ENCODE peak calls at places on chromosomes 5 and 9, in seven cellular contexts. One of them, this sample, is unnamed.

GRCh38 chr5:64688965-64689364 is 1.3 kb upstream of the SHISAL2B start:
- DNase-seq in activated T-helper 9 cell treated with anti-CD3 and anti-CD28 coated beads, Interleukin-2, amount 50 U/mL, for 16 hours: no peak
- DNase-seq in C1 segment of cervical spinal cord: no peak
- DNase-seq in myocyte: no peak
- DNase-seq in iPS DF 6.9: no peak
- DNase-seq in T-helper 22 cell: no peak
- DNase-seq in AG08396: no peak
- DNase-seq in this sample: no peak

GRCh38 chr5:122805481-122805880 is 30.6 kb downstream of the SNX2 start:
- DNase-seq in activated T-helper 9 cell treated with anti-CD3 and anti-CD28 coated beads, Interleukin-2, amount 50 U/mL, for 16 hours: no peak
- DNase-seq in C1 segment of cervical spinal cord: no peak
- DNase-seq in myocyte: no peak
- DNase-seq in iPS DF 6.9: no peak
- DNase-seq in T-helper 22 cell: no peak
- DNase-seq in AG08396: peak; percentile 7
- DNase-seq in this sample: no peak

GRCh38 chr9:127283917-127284316 is 19.3 kb downstream of the GARNL3 start:
- DNase-seq in activated T-helper 9 cell treated with anti-CD3 and anti-CD28 coated beads, Interleukin-2, amount 50 U/mL, for 16 hours: no peak
- DNase-seq in C1 segment of cervical spinal cord: no peak
- DNase-seq in myocyte: peak; percentile 55
- DNase-seq in iPS DF 6.9: no peak
- DNase-seq in T-helper 22 cell: no peak
- DNase-seq in AG08396: peak; percentile 29
- DNase-seq in this sample: no peak

GRCh38 chr5:69213513-69214215 is 21.0 kb upstream of the CDK7 start:
- DNase-seq in activated T-helper 9 cell treated with anti-CD3 and anti-CD28 coated beads, Interleukin-2, amount 50 U/mL, for 16 hours: no peak
- DNase-seq in C1 segment of cervical spinal cord: no peak
- DNase-seq in myocyte: peak; percentile 69
- DNase-seq in iPS DF 6.9: no peak
- DNase-seq in T-helper 22 cell: no peak
- DNase-seq in AG08396: peak; percentile 31
- DNase-seq in this sample: no peak

GRCh38 chr9:126618590-126619335 is 5.0 kb downstream of the LMX1B start:
- DNase-seq in activated T-helper 9 cell treated with anti-CD3 and anti-CD28 coated beads, Interleukin-2, amount 50 U/mL, for 16 hours: no peak
- DNase-seq in C1 segment of cervical spinal cord: no peak
- DNase-seq in myocyte: no peak
- DNase-seq in iPS DF 6.9: no peak
- DNase-seq in T-helper 22 cell: no peak
- DNase-seq in AG08396: no peak
- DNase-seq in this sample: no peak

GRCh38 chr5:98902733-98903132 is 26.1 kb downstream of the CHD1 start:
- DNase-seq in activated T-helper 9 cell treated with anti-CD3 and anti-CD28 coated beads, Interleukin-2, amount 50 U/mL, for 16 hours: no peak
- DNase-seq in C1 segment of cervical spinal cord: no peak
- DNase-seq in myocyte: peak; percentile 24
- DNase-seq in iPS DF 6.9: no peak
- DNase-seq in T-helper 22 cell: no peak
- DNase-seq in AG08396: peak; percentile 12
- DNase-seq in this sample: no peak

GRCh38 chr9:123607479-123607878 is 251.5 kb downstream of the CRB2 start:
- DNase-seq in activated T-helper 9 cell treated with anti-CD3 and anti-CD28 coated beads, Interleukin-2, amount 50 U/mL, for 16 hours: no peak
- DNase-seq in C1 segment of cervical spinal cord: no peak
- DNase-seq in myocyte: no peak
- DNase-seq in iPS DF 6.9: no peak
- DNase-seq in T-helper 22 cell: no peak
- DNase-seq in AG08396: no peak
- DNase-seq in this sample: no peak

GRCh38 chr5:58677650-58678049 is 94.8 kb downstream of the RAB3C start:
- DNase-seq in activated T-helper 9 cell treated with anti-CD3 and anti-CD28 coated beads, Interleukin-2, amount 50 U/mL, for 16 hours: no peak
- DNase-seq in C1 segment of cervical spinal cord: no peak
- DNase-seq in myocyte: no peak
- DNase-seq in iPS DF 6.9: no peak
- DNase-seq in T-helper 22 cell: no peak
- DNase-seq in AG08396: no peak
- DNase-seq in this sample: no peak

GRCh38 chr5:168128154-168128553 is 163.3 kb upstream of the WWC1 start:
- DNase-seq in activated T-helper 9 cell treated with anti-CD3 and anti-CD28 coated beads, Interleukin-2, amount 50 U/mL, for 16 hours: no peak
- DNase-seq in C1 segment of cervical spinal cord: no peak
- DNase-seq in myocyte: no peak
- DNase-seq in iPS DF 6.9: no peak
- DNase-seq in T-helper 22 cell: no peak
- DNase-seq in AG08396: no peak
- DNase-seq in this sample: no peak

GRCh38 chr5:34529581-34530331 is 126.4 kb upstream of the RAI14 start:
- DNase-seq in activated T-helper 9 cell treated with anti-CD3 and anti-CD28 coated beads, Interleukin-2, amount 50 U/mL, for 16 hours: no peak
- DNase-seq in C1 segment of cervical spinal cord: no peak
- DNase-seq in myocyte: no peak
- DNase-seq in iPS DF 6.9: no peak
- DNase-seq in T-helper 22 cell: no peak
- DNase-seq in AG08396: no peak
- DNase-seq in this sample: no peak

GRCh38 chr5:176748073-176748966 is 62.0 kb upstream of the UNC5A start:
- DNase-seq in activated T-helper 9 cell treated with anti-CD3 and anti-CD28 coated beads, Interleukin-2, amount 50 U/mL, for 16 hours: no peak
- DNase-seq in C1 segment of cervical spinal cord: no peak
- DNase-seq in myocyte: no peak
- DNase-seq in iPS DF 6.9: no peak
- DNase-seq in T-helper 22 cell: no peak
- DNase-seq in AG08396: no peak
- DNase-seq in this sample: no peak

GRCh38 chr9:115494958-115495690 is 377.2 kb upstream of the TNC start:
- DNase-seq in activated T-helper 9 cell treated with anti-CD3 and anti-CD28 coated beads, Interleukin-2, amount 50 U/mL, for 16 hours: no peak
- DNase-seq in C1 segment of cervical spinal cord: no peak
- DNase-seq in myocyte: no peak
- DNase-seq in iPS DF 6.9: no peak
- DNase-seq in T-helper 22 cell: no peak
- DNase-seq in AG08396: no peak
- DNase-seq in this sample: no peak

GRCh38 chr5:136208946-136209345 is 16.0 kb upstream of the SMIM32 start:
- DNase-seq in activated T-helper 9 cell treated with anti-CD3 and anti-CD28 coated beads, Interleukin-2, amount 50 U/mL, for 16 hours: no peak
- DNase-seq in C1 segment of cervical spinal cord: no peak
- DNase-seq in myocyte: no peak
- DNase-seq in iPS DF 6.9: no peak
- DNase-seq in T-helper 22 cell: no peak
- DNase-seq in AG08396: no peak
- DNase-seq in this sample: no peak